ENCODE peak calls at places on chromosomes 5 and 9, in seven cellular contexts. N is T follicular helper cell; X is caudate nucleus; Q is germinal center; F is neural crest cell; A is hippocampal formation; V is activated CD8-positive, alpha-beta memory T cell treated with anti-CD3 and anti-CD28 coated beads, Interleukin-2, amount 50 U/mL, for 48 hours. M is an unnamed sample.
A peak's percentile ranks its signal among the peaks of the same experiment; 100 is the strongest.

GRCh38 chr9:117645245-117645636 is 59.0 kb upstream of the TLR4 start:
- DNase-seq in N (no peak), X (no peak), Q (no peak), F (no peak), A (peak; percentile 23), V (no peak), M (no peak)

GRCh38 chr5:132770476-132771159 is 6.4 kb downstream of the SEPTIN8 start:
- DNase-seq in N (no peak), X (no peak), Q (no peak), F (no peak), A (peak; percentile 40), V (no peak), M (no peak)

GRCh38 chr5:90201923-90202322 is 207.6 kb downstream of the CETN3 start:
- DNase-seq in N (no peak), X (no peak), Q (no peak), F (no peak), A (no peak), V (no peak), M (no peak)

GRCh38 chr5:14309199-14309598 is 166.1 kb downstream of the TRIO start:
- DNase-seq in N (no peak), X (no peak), Q (no peak), F (no peak), A (no peak), V (no peak), M (no peak)

GRCh38 chr5:99059685-99060084 is 130.9 kb upstream of the CHD1 start:
- DNase-seq in N (no peak), X (no peak), Q (peak; percentile 14), F (no peak), A (no peak), V (no peak), M (peak; percentile 65)

GRCh38 chr5:148452499-148453193 is 68.9 kb downstream of the FBXO38 start:
- DNase-seq in N (no peak), X (no peak), Q (no peak), F (no peak), A (no peak), V (no peak), M (no peak)

GRCh38 chr5:138573949-138574670 is 1.1 kb downstream of the HSPA9 start:
- DNase-seq in N (no peak), X (no peak), Q (peak; percentile 55), F (no peak), A (no peak), V (no peak), M (peak; percentile 28)

GRCh38 chr9:114397219-114397847 is 9.6 kb upstream of the AKNA start:
- DNase-seq in N (no peak), X (no peak), Q (no peak), F (no peak), A (no peak), V (no peak), M (no peak)

GRCh38 chr9:133433351-133433843 is 11.2 kb downstream of the ADAMTS13 start:
- DNase-seq in N (no peak), X (no peak), Q (no peak), F (no peak), A (no peak), V (no peak), M (no peak)

GRCh38 chr9:6938873-6939272 is 181.1 kb downstream of the KDM4C start:
- DNase-seq in N (no peak), X (no peak), Q (no peak), F (no peak), A (no peak), V (no peak), M (no peak)

GRCh38 chr5:88838500-88838899 is 44.5 kb downstream of the MEF2C start:
- DNase-seq in N (no peak), X (no peak), Q (no peak), F (no peak), A (no peak), V (no peak), M (no peak)

GRCh38 chr5:9538504-9538903 is 7.4 kb downstream of the SEMA5A start:
- DNase-seq in N (no peak), X (no peak), Q (no peak), F (no peak), A (no peak), V (no peak), M (no peak)

GRCh38 chr5:180785794-180786221 is 16.8 kb downstream of the MGAT1 start:
- DNase-seq in N (no peak), X (no peak), Q (no peak), F (no peak), A (no peak), V (peak; percentile 47), M (no peak)

GRCh38 chr5:1938310-1939000 is 55.7 kb upstream of the IRX4 start:
- DNase-seq in N (no peak), X (no peak), Q (no peak), F (no peak), A (no peak), V (no peak), M (no peak)

GRCh38 chr5:80466669-80467485 is 21.0 kb upstream of the FAM151B start:
- DNase-seq in N (no peak), X (no peak), Q (no peak), F (no peak), A (no peak), V (no peak), M (no peak)

GRCh38 chr9:78189461-78189860 is 46.4 kb upstream of the CEP78 start:
- DNase-seq in N (no peak), X (no peak), Q (no peak), F (no peak), A (no peak), V (no peak), M (no peak)

GRCh38 chr5:32274548-32275420 is 38.0 kb downstream of the MTMR12 start:
- DNase-seq in N (no peak), X (no peak), Q (no peak), F (no peak), A (no peak), V (no peak), M (no peak)

GRCh38 chr5:71938886-71939285 is 168.4 kb upstream of the MAP1B start:
- DNase-seq in N (no peak), X (no peak), Q (no peak), F (no peak), A (no peak), V (no peak), M (no peak)

GRCh38 chr9:83583151-83584014 is 39.6 kb upstream of the IDNK start:
- DNase-seq in N (peak; percentile 9), X (no peak), Q (peak; percentile 43), F (peak; percentile 51), A (no peak), V (no peak), M (peak; percentile 18)

GRCh38 chr9:89177401-89178161 is 1.0 kb downstream of the SHC3 start:
- DNase-seq in N (no peak), X (no peak), Q (no peak), F (peak; percentile 23), A (no peak), V (no peak), M (no peak)

GRCh38 chr9:117927354-117927753 is 223.2 kb downstream of the TLR4 start:
- DNase-seq in N (no peak), X (no peak), Q (no peak), F (no peak), A (no peak), V (no peak), M (no peak)

GRCh38 chr5:34045996-34046395 is 3.0 kb upstream of the C1QTNF3 start:
- DNase-seq in N (no peak), X (no peak), Q (no peak), F (no peak), A (no peak), V (no peak), M (no peak)

GRCh38 chr9:86946712-86947145 is 577 bp downstream of the GAS1 start:
- DNase-seq in N (no peak), X (peak; percentile 63), Q (peak; percentile 26), F (peak; percentile 40), A (peak; percentile 77), V (peak; percentile 68), M (no peak)

GRCh38 chr9:38724749-38725148 is 4.8 kb upstream of the FAM240B start:
- DNase-seq in N (no peak), X (no peak), Q (no peak), F (no peak), A (no peak), V (no peak), M (no peak)

GRCh38 chr5:56552612-56553268 is 262.6 kb upstream of the MAP3K1 start:
- DNase-seq in N (no peak), X (no peak), Q (no peak), F (no peak), A (no peak), V (no peak), M (no peak)

GRCh38 chr9:125156551-125156950 is 13.2 kb upstream of the SCAI start:
- DNase-seq in N (no peak), X (no peak), Q (no peak), F (no peak), A (no peak), V (no peak), M (no peak)

GRCh38 chr9:81844131-81844567 is 84.1 kb upstream of the SPATA31D4 start:
- DNase-seq in N (no peak), X (peak; percentile 29), Q (no peak), F (no peak), A (no peak), V (no peak), M (no peak)

GRCh38 chr5:176497852-176498251 is 39.4 kb downstream of the RNF44 start:
- DNase-seq in N (no peak), X (no peak), Q (no peak), F (no peak), A (no peak), V (no peak), M (no peak)

GRCh38 chr5:119336846-119337564 is 18.8 kb upstream of the TNFAIP8 start:
- DNase-seq in N (no peak), X (no peak), Q (no peak), F (no peak), A (no peak), V (no peak), M (no peak)

GRCh38 chr5:176540476-176540899 is 3.3 kb upstream of the RNF44 start:
- DNase-seq in N (no peak), X (no peak), Q (no peak), F (no peak), A (no peak), V (no peak), M (no peak)

GRCh38 chr9:91896513-91897121 is 53.4 kb downstream of the ROR2 start:
- DNase-seq in N (no peak), X (no peak), Q (no peak), F (no peak), A (no peak), V (no peak), M (no peak)

GRCh38 chr5:176916337-176916736 is 17.2 kb upstream of the HK3 start:
- DNase-seq in N (no peak), X (no peak), Q (no peak), F (no peak), A (no peak), V (no peak), M (no peak)

GRCh38 chr5:172901788-172902496 is 57.3 kb upstream of the RPL26L1 start:
- DNase-seq in N (no peak), X (no peak), Q (no peak), F (no peak), A (no peak), V (no peak), M (no peak)

GRCh38 chr9:89175739-89176360 is 2.8 kb downstream of the SHC3 start:
- DNase-seq in N (no peak), X (no peak), Q (no peak), F (no peak), A (no peak), V (no peak), M (no peak)

GRCh38 chr5:1512541-1513291 is 11.0 kb downstream of the LPCAT1 start:
- DNase-seq in N (no peak), X (no peak), Q (no peak), F (no peak), A (no peak), V (no peak), M (no peak)